ENCODE peak calls at places on chromosomes 2 and 18, in nine cellular contexts. K is neuronal stem cell, G is HCT116, F is mesendoderm, H is tibial artery, C is SJSA1, T is aorta, L is uterus, J is lower lobe of right lung. M is an unnamed sample. For H3K4me1 and H3K27me3, the result is how much of the 10 kb centered on the place peaks cover.

GRCh38 chr2:120982598-120982997 is 246.9 kb downstream of the GLI2 start:
- DNase-seq in C (no peak), T (peak), F (no peak), K (no peak), H (no peak), G (no peak), L (no peak), J (no peak), M (no peak)

GRCh38 chr2:144943293-144943941 is 423.5 kb upstream of the ZEB2 start:
- DNase-seq in K (no peak), F (no peak), J (no peak), G (no peak), T (no peak), H (no peak), L (no peak), C (no peak), M (no peak)

GRCh38 chr2:25938345-25938744 is 44.0 kb downstream of the KIF3C start:
- DNase-seq in C (no peak), L (no peak), H (no peak), G (no peak), K (no peak), F (no peak), T (no peak), J (no peak), M (no peak)

GRCh38 chr2:437772-438393 is 150.0 kb upstream of the ALKAL2 start:
- DNase-seq in K (no peak), F (no peak), J (no peak), G (no peak), C (no peak), T (no peak), L (no peak), H (no peak), M (no peak)

GRCh38 chr2:42101641-42102605 is 54.1 kb downstream of the PKDCC start:
- DNase-seq in G (no peak), L (peak), H (peak), K (peak), J (peak), C (peak), T (peak), F (peak), M (no peak)

GRCh38 chr2:145595296-145595695 is 1075.4 kb upstream of the ZEB2 start:
- DNase-seq in J (no peak), T (no peak), K (no peak), F (no peak), H (no peak), L (no peak), C (no peak), G (no peak), M (no peak)

GRCh38 chr2:56580242-56580641 is 396.5 kb downstream of the CCDC85A start:
- DNase-seq in C (no peak), J (no peak), F (no peak), K (no peak), L (no peak), H (no peak), G (no peak), T (no peak), M (no peak)

GRCh38 chr2:172438741-172439508 is 11.5 kb downstream of the ITGA6 start:
- DNase-seq in K (no peak), F (no peak), T (no peak), H (no peak), G (peak), J (no peak), L (no peak), C (no peak), M (no peak)

GRCh38 chr2:11757101-11757500 is 10.7 kb downstream of the LPIN1 start:
- DNase-seq in L (no peak), C (no peak), T (no peak), K (no peak), H (no peak), J (no peak), G (no peak), F (no peak), M (no peak)

GRCh38 chr18:70142021-70142420 is 63.5 kb downstream of the RTTN start:
- DNase-seq in G (no peak), J (no peak), C (no peak), F (no peak), K (no peak), H (no peak), L (no peak), T (no peak), M (no peak)

GRCh38 chr2:173934895-173935294 is 30.3 kb downstream of the SP3 start:
- DNase-seq in C (no peak), L (no peak), J (no peak), T (no peak), K (no peak), H (no peak), F (no peak), G (peak), M (no peak)

GRCh38 chr2:109064660-109065306 is 64.2 kb upstream of the SH3RF3 start:
- DNase-seq in H (no peak), G (no peak), T (no peak), K (no peak), J (no peak), L (no peak), C (no peak), F (no peak), M (no peak)

GRCh38 chr2:237242091-237242536 is 156.4 kb downstream of the COPS8 start:
- DNase-seq in H (no peak), G (no peak), J (no peak), K (no peak), F (no peak), L (no peak), C (no peak), T (no peak), M (no peak)

GRCh38 chr2:197306691-197307030 is 3.9 kb downstream of the ANKRD44 start:
- DNase-seq in L (no peak), J (peak), K (no peak), T (peak), F (no peak), H (peak), C (no peak), G (no peak), M (no peak)

GRCh38 chr2:219521066-219521880 is 7.0 kb downstream of the ASIC4 start:
- DNase-seq in C (no peak), H (no peak), F (peak), T (no peak), L (peak), G (no peak), J (no peak), K (no peak), M (no peak)

GRCh38 chr2:216031960-216032689 is 18.8 kb upstream of the MREG start:
- DNase-seq in G (no peak), H (no peak), C (no peak), F (no peak), T (no peak), J (no peak), L (no peak), K (no peak), M (no peak)

GRCh38 chr2:105556366-105556765 is 157.5 kb upstream of the FHL2 start:
- DNase-seq in G (no peak), C (no peak), F (no peak), H (no peak), L (no peak), J (no peak), K (no peak), T (no peak), M (no peak)

DNA sequence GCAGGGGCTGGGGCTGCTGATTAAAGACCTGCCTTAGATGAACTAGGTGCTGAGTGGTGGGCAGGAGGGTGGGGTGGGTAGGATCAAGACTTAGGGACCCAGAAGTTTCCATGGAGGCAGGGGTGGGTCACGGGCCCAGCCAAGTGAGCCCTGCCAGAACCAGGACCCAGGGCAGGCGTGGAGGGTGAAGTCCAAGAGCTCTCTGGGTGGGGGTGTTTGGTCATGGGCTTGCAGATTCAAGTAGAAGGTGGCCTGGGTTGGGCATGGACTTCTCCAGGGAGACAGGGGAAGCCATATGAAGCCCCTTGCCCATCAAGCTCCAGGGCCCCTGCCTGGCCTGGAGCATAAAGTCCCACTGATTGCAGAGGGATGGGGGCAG is 168.8 kb downstream of the SMAD7 start:
- DNase-seq in K (no peak), J (no peak), T (no peak), C (no peak), L (no peak), H (no peak), G (no peak), F (no peak), M (no peak)
- H3K4me1 ChIP-seq in K (under half), J (half or more), T (under half), C (under half), L (under half), H (half or more), G (under half), F (under half), M (half or more)

DNA sequence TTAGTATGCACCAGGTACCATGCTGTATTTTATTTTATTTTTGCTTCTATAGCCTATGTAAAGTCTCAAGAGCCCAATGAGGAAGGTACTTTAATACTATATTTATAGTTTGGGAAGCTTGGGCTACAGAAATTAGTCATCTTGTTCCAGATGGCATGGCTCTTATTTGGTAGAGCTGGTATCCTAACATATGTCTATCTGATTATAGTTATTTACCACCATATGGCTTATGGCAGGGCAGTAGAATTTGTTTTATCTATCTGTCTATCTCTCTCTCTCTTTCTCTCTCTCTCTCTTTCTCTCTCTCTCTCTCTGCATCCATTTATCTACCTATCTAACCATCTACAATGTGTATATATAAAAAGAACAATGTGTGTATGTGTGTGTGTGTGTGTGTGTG is 1293.7 kb upstream of the SLC39A10 start:
- DNase-seq in H (no peak), C (no peak), L (no peak), J (no peak), K (no peak), F (no peak), T (no peak), G (no peak), M (no peak)
- H3K27me3 ChIP-seq in H (under half), C (under half), L (under half), J (under half), K (under half), F (under half), T (under half), G (under half), M (under half)

DNA sequence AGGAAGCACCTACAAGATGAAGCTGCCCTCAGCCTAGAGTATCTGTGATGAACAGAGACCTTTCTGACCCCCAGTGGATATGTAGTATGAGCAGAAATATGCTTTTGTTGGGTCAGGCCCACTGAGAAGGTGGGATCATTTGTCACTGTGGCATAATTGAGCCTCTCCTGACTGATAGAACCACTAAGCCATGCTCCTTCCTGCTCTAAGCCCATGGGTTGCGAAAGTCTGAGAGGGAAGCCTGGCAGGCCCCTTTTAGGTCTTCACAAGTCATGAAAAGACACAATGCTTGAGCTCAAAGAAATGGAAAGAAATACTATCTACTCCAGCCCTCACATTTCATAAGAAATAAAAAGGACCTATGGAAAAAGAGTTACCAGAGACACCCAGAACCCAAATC is 127.7 kb downstream of the TNS1 start:
- DNase-seq in L (no peak), J (no peak), G (no peak), H (no peak), F (no peak), T (no peak), K (no peak), C (no peak), M (no peak)
- H3K4me1 ChIP-seq in L (under half), J (under half), G (under half), H (under half), F (under half), T (under half), K (under half), C (under half), M (under half)

GRCh38 chr2:231764752-231765151 is 16.3 kb downstream of the PDE6D start:
- DNase-seq in F (no peak), H (no peak), T (no peak), K (no peak), J (no peak), G (no peak), C (no peak), L (no peak), M (no peak)
- H3K27me3 ChIP-seq in F (under half), H (under half), T (under half), K (under half), J (under half), G (under half), C (under half), L (under half), M (under half)

GRCh38 chr2:226792155-226792871 is 7.3 kb downstream of the IRS1 start:
- DNase-seq in C (no peak), T (no peak), J (no peak), F (peak), L (no peak), H (no peak), K (no peak), G (no peak), M (no peak)
- H3K4me1 ChIP-seq in C (half or more), T (under half), J (half or more), F (under half), L (under half), H (under half), K (under half), G (under half), M (half or more)

GRCh38 chr2:231018184-231018583 is 19.1 kb upstream of the C2orf72 start:
- DNase-seq in F (no peak), C (no peak), L (no peak), K (no peak), T (no peak), H (no peak), G (no peak), J (no peak), M (no peak)
- H3K27me3 ChIP-seq in F (under half), C (under half), L (under half), K (under half), T (under half), H (under half), G (under half), J (under half), M (under half)

M was measured in right atrium auricular region.